ENCODE peak calls at places on chromosome 17, in ten cellular contexts. One of them, this sample, is unnamed.

GRCh38 chr17:31385428-31386285 is 5.8 kb upstream of the RAB11FIP4 start:
- DNase-seq in PC-3: no peak
- DNase-seq in cardiac muscle cell: no peak
- DNase-seq in RWPE2: no peak
- DNase-seq in pancreas: no peak
- DNase-seq in AG10803: peak
- DNase-seq in left lung: no peak
- DNase-seq in bronchial epithelial cell: no peak
- DNase-seq in suprapubic skin: no peak
- DNase-seq in ascending aorta: no peak
- DNase-seq in this sample: no peak

GRCh38 chr17:8651013-8651412 is 20.5 kb upstream of the MYH10 start:
- DNase-seq in AG10803: no peak
- DNase-seq in pancreas: no peak
- DNase-seq in RWPE2: no peak
- DNase-seq in PC-3: no peak
- DNase-seq in ascending aorta: no peak
- DNase-seq in left lung: no peak
- DNase-seq in bronchial epithelial cell: no peak
- DNase-seq in suprapubic skin: no peak
- DNase-seq in cardiac muscle cell: no peak
- DNase-seq in this sample: no peak

GRCh38 chr17:64001091-64001579 is 3.0 kb downstream of the PRR29 start:
- DNase-seq in pancreas: no peak
- DNase-seq in suprapubic skin: peak
- DNase-seq in bronchial epithelial cell: no peak
- DNase-seq in ascending aorta: peak
- DNase-seq in RWPE2: peak
- DNase-seq in cardiac muscle cell: no peak
- DNase-seq in AG10803: no peak
- DNase-seq in left lung: no peak
- DNase-seq in PC-3: no peak
- DNase-seq in this sample: no peak

GRCh38 chr17:15502315-15503112 is 35.1 kb upstream of the CDRT4 start:
- DNase-seq in bronchial epithelial cell: peak
- DNase-seq in left lung: peak
- DNase-seq in pancreas: peak
- DNase-seq in RWPE2: no peak
- DNase-seq in suprapubic skin: peak
- DNase-seq in PC-3: peak
- DNase-seq in AG10803: peak
- DNase-seq in ascending aorta: peak
- DNase-seq in cardiac muscle cell: peak
- DNase-seq in this sample: peak

GRCh38 chr17:50892101-50892776 is 26.1 kb upstream of the TOB1 start:
- DNase-seq in left lung: no peak
- DNase-seq in ascending aorta: no peak
- DNase-seq in pancreas: no peak
- DNase-seq in suprapubic skin: peak
- DNase-seq in AG10803: no peak
- DNase-seq in PC-3: peak
- DNase-seq in bronchial epithelial cell: no peak
- DNase-seq in RWPE2: no peak
- DNase-seq in cardiac muscle cell: no peak
- DNase-seq in this sample: peak

GRCh38 chr17:82217120-82217529 is 4.5 kb upstream of the CCDC57 start:
- DNase-seq in pancreas: peak
- DNase-seq in suprapubic skin: peak
- DNase-seq in PC-3: no peak
- DNase-seq in AG10803: peak
- DNase-seq in left lung: peak
- DNase-seq in RWPE2: peak
- DNase-seq in bronchial epithelial cell: no peak
- DNase-seq in ascending aorta: no peak
- DNase-seq in cardiac muscle cell: peak
- DNase-seq in this sample: no peak

GRCh38 chr17:14299261-14300093 is 1.4 kb upstream of the HS3ST3B1 start:
- DNase-seq in ascending aorta: peak
- DNase-seq in pancreas: peak
- DNase-seq in AG10803: peak
- DNase-seq in cardiac muscle cell: peak
- DNase-seq in PC-3: no peak
- DNase-seq in left lung: peak
- DNase-seq in bronchial epithelial cell: no peak
- DNase-seq in RWPE2: peak
- DNase-seq in suprapubic skin: peak
- DNase-seq in this sample: no peak

GRCh38 chr17:82804442-82805191 is 35.2 kb downstream of the ZNF750 start:
- DNase-seq in pancreas: no peak
- DNase-seq in RWPE2: no peak
- DNase-seq in suprapubic skin: no peak
- DNase-seq in bronchial epithelial cell: no peak
- DNase-seq in cardiac muscle cell: peak
- DNase-seq in left lung: peak
- DNase-seq in AG10803: no peak
- DNase-seq in ascending aorta: peak
- DNase-seq in PC-3: no peak
- DNase-seq in this sample: no peak

GRCh38 chr17:7380855-7381683 is at the start of gene TNK1:
- DNase-seq in ascending aorta: peak
- DNase-seq in suprapubic skin: peak
- DNase-seq in AG10803: no peak
- DNase-seq in RWPE2: no peak
- DNase-seq in left lung: peak
- DNase-seq in cardiac muscle cell: no peak
- DNase-seq in pancreas: peak
- DNase-seq in bronchial epithelial cell: peak
- DNase-seq in PC-3: peak
- DNase-seq in this sample: peak

GRCh38 chr17:7382901-7383300 is 2.0 kb downstream of the TNK1 start:
- DNase-seq in RWPE2: no peak
- DNase-seq in suprapubic skin: no peak
- DNase-seq in ascending aorta: no peak
- DNase-seq in pancreas: no peak
- DNase-seq in PC-3: no peak
- DNase-seq in bronchial epithelial cell: no peak
- DNase-seq in cardiac muscle cell: no peak
- DNase-seq in left lung: no peak
- DNase-seq in AG10803: no peak
- DNase-seq in this sample: no peak

GRCh38 chr17:7383371-7383741 is 2.5 kb downstream of the TNK1 start:
- DNase-seq in PC-3: no peak
- DNase-seq in RWPE2: no peak
- DNase-seq in AG10803: no peak
- DNase-seq in suprapubic skin: no peak
- DNase-seq in cardiac muscle cell: no peak
- DNase-seq in pancreas: no peak
- DNase-seq in bronchial epithelial cell: no peak
- DNase-seq in left lung: no peak
- DNase-seq in ascending aorta: no peak
- DNase-seq in this sample: no peak

GRCh38 chr17:7383742-7384488 is 3.0 kb downstream of the TNK1 start:
- DNase-seq in PC-3: no peak
- DNase-seq in AG10803: no peak
- DNase-seq in cardiac muscle cell: peak
- DNase-seq in bronchial epithelial cell: no peak
- DNase-seq in left lung: peak
- DNase-seq in suprapubic skin: no peak
- DNase-seq in pancreas: no peak
- DNase-seq in ascending aorta: no peak
- DNase-seq in RWPE2: no peak
- DNase-seq in this sample: no peak

GRCh38 chr17:7384489-7385081 is 3.7 kb downstream of the TNK1 start:
- DNase-seq in ascending aorta: no peak
- DNase-seq in cardiac muscle cell: no peak
- DNase-seq in bronchial epithelial cell: no peak
- DNase-seq in left lung: no peak
- DNase-seq in AG10803: no peak
- DNase-seq in RWPE2: no peak
- DNase-seq in PC-3: no peak
- DNase-seq in suprapubic skin: no peak
- DNase-seq in pancreas: no peak
- DNase-seq in this sample: no peak
- H3K4me3 ChIP-seq in ascending aorta: no peak
- H3K4me3 ChIP-seq in cardiac muscle cell: peak
- H3K4me3 ChIP-seq in bronchial epithelial cell: no peak
- H3K4me3 ChIP-seq in left lung: peak
- H3K4me3 ChIP-seq in AG10803: no peak
- H3K4me3 ChIP-seq in RWPE2: no peak
- H3K4me3 ChIP-seq in PC-3: no peak
- H3K4me3 ChIP-seq in suprapubic skin: peak
- H3K4me3 ChIP-seq in pancreas: no peak
- H3K4me3 ChIP-seq in this sample: no peak

DNA sequence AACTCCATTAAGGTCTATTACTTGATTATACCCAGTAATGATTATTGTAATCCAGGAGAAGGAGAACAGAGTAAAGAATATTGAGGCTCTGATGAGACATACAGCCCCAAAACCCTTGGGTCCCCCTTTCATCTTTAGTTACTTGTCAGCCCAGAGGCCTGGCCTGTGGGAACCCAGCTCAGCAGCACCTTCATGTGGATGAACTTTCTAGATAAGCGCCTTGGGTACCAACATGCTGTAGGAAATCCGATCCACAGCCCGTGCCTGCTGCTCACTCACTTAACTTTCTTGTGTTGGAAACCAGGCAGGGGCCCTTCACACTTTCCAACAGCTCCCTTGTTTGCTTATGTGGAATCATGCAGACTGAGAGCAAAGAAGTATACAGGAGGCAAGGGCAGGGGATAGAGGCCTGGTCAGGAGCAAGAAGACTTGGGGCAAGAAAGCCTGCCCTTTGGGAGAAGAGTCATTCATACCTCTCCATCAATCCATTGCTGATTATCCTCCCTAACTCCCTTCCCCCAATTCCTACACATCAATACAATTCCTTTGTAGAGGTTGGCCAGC is 64.0 kb upstream of the SOX9 start:
- DNase-seq in AG10803: no peak
- DNase-seq in suprapubic skin: no peak
- DNase-seq in left lung: no peak
- DNase-seq in PC-3: no peak
- DNase-seq in pancreas: no peak
- DNase-seq in cardiac muscle cell: no peak
- DNase-seq in ascending aorta: no peak
- DNase-seq in RWPE2: no peak
- DNase-seq in bronchial epithelial cell: no peak
- DNase-seq in this sample: no peak
- TF ChIP-seq CTCF in AG10803: no peak
- TF ChIP-seq CTCF in suprapubic skin: no peak
- TF ChIP-seq CTCF in left lung: no peak
- TF ChIP-seq CTCF in PC-3: no peak
- TF ChIP-seq CTCF in pancreas: no peak
- TF ChIP-seq CTCF in cardiac muscle cell: no peak
- TF ChIP-seq CTCF in ascending aorta: no peak
- TF ChIP-seq CTCF in RWPE2: no peak
- TF ChIP-seq CTCF in bronchial epithelial cell: no peak
- TF ChIP-seq CTCF in this sample: no peak

GRCh38 chr17:61388561-61389356 is 10.9 kb upstream of the TBX2 start:
- DNase-seq in left lung: peak
- DNase-seq in cardiac muscle cell: no peak
- DNase-seq in AG10803: no peak
- DNase-seq in suprapubic skin: no peak
- DNase-seq in PC-3: no peak
- DNase-seq in ascending aorta: no peak
- DNase-seq in RWPE2: no peak
- DNase-seq in bronchial epithelial cell: no peak
- DNase-seq in pancreas: peak
- DNase-seq in this sample: no peak

GRCh38 chr17:61390479-61390791 is 9.2 kb upstream of the TBX2 start:
- DNase-seq in left lung: peak
- DNase-seq in cardiac muscle cell: no peak
- DNase-seq in suprapubic skin: peak
- DNase-seq in ascending aorta: no peak
- DNase-seq in pancreas: peak
- DNase-seq in bronchial epithelial cell: no peak
- DNase-seq in PC-3: no peak
- DNase-seq in RWPE2: no peak
- DNase-seq in AG10803: no peak
- DNase-seq in this sample: no peak

GRCh38 chr17:61387511-61388305 is 11.9 kb upstream of the TBX2 start:
- DNase-seq in bronchial epithelial cell: no peak
- DNase-seq in AG10803: no peak
- DNase-seq in cardiac muscle cell: no peak
- DNase-seq in pancreas: no peak
- DNase-seq in suprapubic skin: no peak
- DNase-seq in RWPE2: no peak
- DNase-seq in left lung: peak
- DNase-seq in PC-3: no peak
- DNase-seq in ascending aorta: no peak
- DNase-seq in this sample: no peak

GRCh38 chr17:61391595-61392291 is 7.9 kb upstream of the TBX2 start:
- DNase-seq in ascending aorta: no peak
- DNase-seq in left lung: peak
- DNase-seq in PC-3: no peak
- DNase-seq in RWPE2: no peak
- DNase-seq in bronchial epithelial cell: no peak
- DNase-seq in cardiac muscle cell: no peak
- DNase-seq in pancreas: no peak
- DNase-seq in suprapubic skin: no peak
- DNase-seq in AG10803: no peak
- DNase-seq in this sample: no peak

DNA sequence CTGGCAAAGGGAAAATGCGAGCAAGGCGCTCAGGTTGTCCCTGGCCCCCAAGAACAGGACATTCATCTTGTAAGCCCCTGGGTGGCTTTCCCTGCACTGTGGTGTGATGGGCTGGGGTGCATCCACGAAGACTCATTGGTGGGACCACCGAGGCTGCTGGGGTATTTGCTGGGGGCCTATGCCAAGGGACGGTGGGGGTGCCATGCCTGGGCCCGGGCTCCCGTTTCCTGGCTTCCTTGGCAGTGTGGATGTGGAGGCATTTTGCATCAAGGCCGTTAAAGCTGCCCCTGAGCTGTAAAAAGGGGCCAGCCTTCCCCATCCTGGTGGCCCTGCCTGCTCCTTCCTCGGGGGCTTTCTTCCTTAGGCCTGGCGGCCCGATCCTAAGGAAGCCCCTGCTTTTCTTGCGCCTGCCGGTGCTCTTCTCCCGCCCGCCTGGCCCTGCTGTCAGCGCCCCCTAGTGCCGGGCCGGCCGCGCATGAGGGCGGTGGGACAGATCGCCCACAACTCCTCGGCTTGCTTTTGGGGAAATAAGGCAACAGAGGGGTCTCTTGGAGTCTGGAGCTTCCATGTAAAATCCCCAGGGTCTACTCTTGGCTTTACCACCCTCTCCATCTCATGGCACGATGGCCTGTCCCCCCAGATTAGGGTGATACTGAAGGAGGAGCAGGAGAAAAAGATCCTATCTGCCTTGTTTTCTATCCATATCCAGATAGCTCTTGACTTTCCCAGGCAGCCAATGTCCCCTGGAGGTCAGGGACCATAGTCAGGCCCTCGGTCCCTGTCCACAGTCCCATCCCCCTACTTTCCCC is 9.8 kb upstream of the TBX2 start:
- DNase-seq in ascending aorta: no peak
- DNase-seq in pancreas: no peak
- DNase-seq in AG10803: peak
- DNase-seq in left lung: peak
- DNase-seq in RWPE2: no peak
- DNase-seq in cardiac muscle cell: peak
- DNase-seq in PC-3: peak
- DNase-seq in suprapubic skin: no peak
- DNase-seq in bronchial epithelial cell: no peak
- DNase-seq in this sample: no peak
- H3K4me3 ChIP-seq in ascending aorta: peak
- H3K4me3 ChIP-seq in pancreas: no peak
- H3K4me3 ChIP-seq in AG10803: no peak
- H3K4me3 ChIP-seq in left lung: no peak
- H3K4me3 ChIP-seq in RWPE2: no peak
- H3K4me3 ChIP-seq in cardiac muscle cell: no peak
- H3K4me3 ChIP-seq in PC-3: no peak
- H3K4me3 ChIP-seq in suprapubic skin: no peak
- H3K4me3 ChIP-seq in bronchial epithelial cell: no peak
- H3K4me3 ChIP-seq in this sample: no peak

GRCh38 chr17:58204796-58205195 is 12.3 kb downstream of the EPX start:
- DNase-seq in left lung: no peak
- DNase-seq in pancreas: no peak
- DNase-seq in suprapubic skin: no peak
- DNase-seq in cardiac muscle cell: peak
- DNase-seq in bronchial epithelial cell: no peak
- DNase-seq in PC-3: no peak
- DNase-seq in RWPE2: no peak
- DNase-seq in AG10803: no peak
- DNase-seq in ascending aorta: no peak
- DNase-seq in this sample: no peak

GRCh38 chr17:58205936-58206335 is 13.1 kb downstream of the MKS1 start:
- DNase-seq in pancreas: no peak
- DNase-seq in PC-3: no peak
- DNase-seq in bronchial epithelial cell: no peak
- DNase-seq in RWPE2: no peak
- DNase-seq in left lung: no peak
- DNase-seq in ascending aorta: no peak
- DNase-seq in AG10803: no peak
- DNase-seq in suprapubic skin: no peak
- DNase-seq in cardiac muscle cell: no peak
- DNase-seq in this sample: no peak

GRCh38 chr17:58200024-58200633 is 7.6 kb downstream of the EPX start:
- DNase-seq in RWPE2: no peak
- DNase-seq in bronchial epithelial cell: peak
- DNase-seq in AG10803: peak
- DNase-seq in pancreas: no peak
- DNase-seq in ascending aorta: no peak
- DNase-seq in PC-3: peak
- DNase-seq in left lung: peak
- DNase-seq in suprapubic skin: no peak
- DNase-seq in cardiac muscle cell: peak
- DNase-seq in this sample: peak

GRCh38 chr17:58207451-58207850 is 11.6 kb downstream of the MKS1 start:
- DNase-seq in cardiac muscle cell: no peak
- DNase-seq in left lung: no peak
- DNase-seq in AG10803: no peak
- DNase-seq in ascending aorta: no peak
- DNase-seq in RWPE2: no peak
- DNase-seq in pancreas: no peak
- DNase-seq in bronchial epithelial cell: no peak
- DNase-seq in suprapubic skin: no peak
- DNase-seq in PC-3: no peak
- DNase-seq in this sample: no peak

DNA sequence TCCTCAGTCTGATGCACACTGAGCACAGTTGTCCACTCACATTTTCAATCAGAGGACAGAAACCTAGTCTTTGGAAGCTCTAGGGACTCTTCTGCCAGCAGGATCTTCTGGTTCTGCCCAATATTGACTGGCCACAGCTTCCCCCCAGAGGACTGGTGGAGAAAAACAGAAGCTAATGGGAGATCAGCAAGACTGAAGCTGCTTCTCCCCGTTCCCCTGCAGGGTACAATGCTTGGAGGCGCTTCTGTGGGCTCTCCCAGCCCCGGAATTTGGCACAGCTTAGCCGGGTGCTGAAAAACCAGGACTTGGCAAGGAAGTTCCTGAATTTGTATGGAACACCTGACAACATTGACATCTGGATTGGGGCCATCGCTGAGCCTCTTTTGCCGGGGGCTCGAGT is 10.3 kb downstream of the EPX start:
- DNase-seq in RWPE2: no peak
- DNase-seq in PC-3: no peak
- DNase-seq in cardiac muscle cell: no peak
- DNase-seq in ascending aorta: no peak
- DNase-seq in AG10803: no peak
- DNase-seq in left lung: no peak
- DNase-seq in bronchial epithelial cell: no peak
- DNase-seq in pancreas: no peak
- DNase-seq in suprapubic skin: no peak
- DNase-seq in this sample: no peak
- TF ChIP-seq CTCF in RWPE2: no peak
- TF ChIP-seq CTCF in PC-3: no peak
- TF ChIP-seq CTCF in cardiac muscle cell: no peak
- TF ChIP-seq CTCF in ascending aorta: no peak
- TF ChIP-seq CTCF in AG10803: no peak
- TF ChIP-seq CTCF in left lung: no peak
- TF ChIP-seq CTCF in bronchial epithelial cell: no peak
- TF ChIP-seq CTCF in pancreas: no peak
- TF ChIP-seq CTCF in suprapubic skin: no peak
- TF ChIP-seq CTCF in this sample: no peak

This sample was measured in Caco-2.